ENCODE peak calls at places on chromosomes 3 and 15, in eight cellular contexts. One of them, this sample, is unnamed.
A peak's percentile ranks its signal among the peaks of the same experiment; 100 is the strongest.

GRCh38 chr3:37904614-37905047 is 43.0 kb downstream of the CTDSPL start:
- DNase-seq in hepatocyte: no peak
- DNase-seq in fibroblast of pulmonary artery: peak; percentile 58
- DNase-seq in thoracic aorta: no peak
- DNase-seq in astrocyte of the cerebellum: no peak
- DNase-seq in HCT116: no peak
- DNase-seq in endodermal cell: no peak
- DNase-seq in astrocyte of the spinal cord: peak; percentile 57
- DNase-seq in this sample: no peak

GRCh38 chr3:5729852-5730251 is 542.3 kb downstream of the EDEM1 start:
- DNase-seq in hepatocyte: no peak
- DNase-seq in fibroblast of pulmonary artery: no peak
- DNase-seq in thoracic aorta: no peak
- DNase-seq in astrocyte of the cerebellum: no peak
- DNase-seq in HCT116: no peak
- DNase-seq in endodermal cell: peak; percentile 76
- DNase-seq in astrocyte of the spinal cord: no peak
- DNase-seq in this sample: no peak

GRCh38 chr3:176554264-176554663 is 643.0 kb downstream of the TBL1XR1 start:
- DNase-seq in hepatocyte: no peak
- DNase-seq in fibroblast of pulmonary artery: no peak
- DNase-seq in thoracic aorta: no peak
- DNase-seq in astrocyte of the cerebellum: no peak
- DNase-seq in HCT116: no peak
- DNase-seq in endodermal cell: no peak
- DNase-seq in astrocyte of the spinal cord: no peak
- DNase-seq in this sample: no peak

GRCh38 chr3:139173372-139174108 is 128.8 kb upstream of the PRR23C start:
- DNase-seq in hepatocyte: no peak
- DNase-seq in fibroblast of pulmonary artery: peak; percentile 11
- DNase-seq in thoracic aorta: no peak
- DNase-seq in astrocyte of the cerebellum: peak; percentile 76
- DNase-seq in HCT116: no peak
- DNase-seq in endodermal cell: no peak
- DNase-seq in astrocyte of the spinal cord: peak; percentile 49
- DNase-seq in this sample: no peak

GRCh38 chr15:97748576-97748975 is 211.9 kb upstream of the ARRDC4 start:
- DNase-seq in hepatocyte: no peak
- DNase-seq in fibroblast of pulmonary artery: no peak
- DNase-seq in thoracic aorta: no peak
- DNase-seq in astrocyte of the cerebellum: no peak
- DNase-seq in HCT116: no peak
- DNase-seq in endodermal cell: peak; percentile 57
- DNase-seq in astrocyte of the spinal cord: no peak
- DNase-seq in this sample: no peak

GRCh38 chr3:122497425-122497824 is 17.3 kb downstream of the KPNA1 start:
- DNase-seq in hepatocyte: no peak
- DNase-seq in fibroblast of pulmonary artery: peak; percentile 84
- DNase-seq in thoracic aorta: no peak
- DNase-seq in astrocyte of the cerebellum: peak; percentile 79
- DNase-seq in HCT116: peak; percentile 45
- DNase-seq in endodermal cell: no peak
- DNase-seq in astrocyte of the spinal cord: peak; percentile 90
- DNase-seq in this sample: peak; percentile 88

GRCh38 chr3:124384527-124384926 is 345.7 kb upstream of the UMPS start:
- DNase-seq in hepatocyte: no peak
- DNase-seq in fibroblast of pulmonary artery: no peak
- DNase-seq in thoracic aorta: no peak
- DNase-seq in astrocyte of the cerebellum: no peak
- DNase-seq in HCT116: no peak
- DNase-seq in endodermal cell: no peak
- DNase-seq in astrocyte of the spinal cord: no peak
- DNase-seq in this sample: no peak

GRCh38 chr15:31752363-31752762 is 278.0 kb upstream of the CHRNA7 start:
- DNase-seq in hepatocyte: no peak
- DNase-seq in fibroblast of pulmonary artery: peak; percentile 16
- DNase-seq in thoracic aorta: no peak
- DNase-seq in astrocyte of the cerebellum: no peak
- DNase-seq in HCT116: no peak
- DNase-seq in endodermal cell: no peak
- DNase-seq in astrocyte of the spinal cord: no peak
- DNase-seq in this sample: no peak

GRCh38 chr15:48527517-48527916 is 118.0 kb downstream of the FBN1 start:
- DNase-seq in hepatocyte: no peak
- DNase-seq in fibroblast of pulmonary artery: no peak
- DNase-seq in thoracic aorta: no peak
- DNase-seq in astrocyte of the cerebellum: no peak
- DNase-seq in HCT116: no peak
- DNase-seq in endodermal cell: no peak
- DNase-seq in astrocyte of the spinal cord: no peak
- DNase-seq in this sample: no peak

GRCh38 chr3:180680097-180680430 is 775 bp upstream of the CCDC39 start:
- DNase-seq in hepatocyte: peak; percentile 49
- DNase-seq in fibroblast of pulmonary artery: peak; percentile 51
- DNase-seq in thoracic aorta: no peak
- DNase-seq in astrocyte of the cerebellum: peak; percentile 19
- DNase-seq in HCT116: no peak
- DNase-seq in endodermal cell: peak; percentile 84
- DNase-seq in astrocyte of the spinal cord: peak; percentile 53
- DNase-seq in this sample: no peak

GRCh38 chr3:104717828-104718196 is 648.9 kb upstream of the ALCAM start:
- DNase-seq in hepatocyte: no peak
- DNase-seq in fibroblast of pulmonary artery: peak; percentile 55
- DNase-seq in thoracic aorta: no peak
- DNase-seq in astrocyte of the cerebellum: no peak
- DNase-seq in HCT116: no peak
- DNase-seq in endodermal cell: no peak
- DNase-seq in astrocyte of the spinal cord: no peak
- DNase-seq in this sample: no peak

GRCh38 chr15:38461089-38461833 is 7.3 kb downstream of the FAM98B start:
- DNase-seq in hepatocyte: no peak
- DNase-seq in fibroblast of pulmonary artery: peak; percentile 42
- DNase-seq in thoracic aorta: no peak
- DNase-seq in astrocyte of the cerebellum: no peak
- DNase-seq in HCT116: no peak
- DNase-seq in endodermal cell: no peak
- DNase-seq in astrocyte of the spinal cord: peak; percentile 26
- DNase-seq in this sample: no peak

GRCh38 chr3:140829796-140830195 is 111.8 kb upstream of the SLC25A36 start:
- DNase-seq in hepatocyte: no peak
- DNase-seq in fibroblast of pulmonary artery: no peak
- DNase-seq in thoracic aorta: no peak
- DNase-seq in astrocyte of the cerebellum: no peak
- DNase-seq in HCT116: no peak
- DNase-seq in endodermal cell: no peak
- DNase-seq in astrocyte of the spinal cord: no peak
- DNase-seq in this sample: no peak

GRCh38 chr3:69250014-69250413 is 127.6 kb upstream of the LMOD3 start:
- DNase-seq in hepatocyte: peak; percentile 81
- DNase-seq in fibroblast of pulmonary artery: no peak
- DNase-seq in thoracic aorta: no peak
- DNase-seq in astrocyte of the cerebellum: peak; percentile 41
- DNase-seq in HCT116: no peak
- DNase-seq in endodermal cell: peak; percentile 88
- DNase-seq in astrocyte of the spinal cord: peak; percentile 48
- DNase-seq in this sample: no peak

GRCh38 chr3:129577925-129578742 is 28.3 kb downstream of the PLXND1 start:
- DNase-seq in hepatocyte: no peak
- DNase-seq in fibroblast of pulmonary artery: no peak
- DNase-seq in thoracic aorta: no peak
- DNase-seq in astrocyte of the cerebellum: no peak
- DNase-seq in HCT116: no peak
- DNase-seq in endodermal cell: no peak
- DNase-seq in astrocyte of the spinal cord: no peak
- DNase-seq in this sample: no peak

GRCh38 chr3:195906865-195907729 is 1.3 kb downstream of the TNK2 start:
- DNase-seq in hepatocyte: no peak
- DNase-seq in fibroblast of pulmonary artery: no peak
- DNase-seq in thoracic aorta: no peak
- DNase-seq in astrocyte of the cerebellum: no peak
- DNase-seq in HCT116: no peak
- DNase-seq in endodermal cell: peak; percentile 77
- DNase-seq in astrocyte of the spinal cord: no peak
- DNase-seq in this sample: no peak
- TF ChIP-seq CTCF in hepatocyte: no peak
- TF ChIP-seq CTCF in fibroblast of pulmonary artery: no peak
- TF ChIP-seq CTCF in thoracic aorta: no peak
- TF ChIP-seq CTCF in astrocyte of the cerebellum: no peak
- TF ChIP-seq CTCF in HCT116: no peak
- TF ChIP-seq CTCF in endodermal cell: peak; percentile 53
- TF ChIP-seq CTCF in astrocyte of the spinal cord: no peak
- TF ChIP-seq CTCF in this sample: no peak

GRCh38 chr15:34119291-34119690 is 17.4 kb downstream of the PGBD4 start:
- DNase-seq in hepatocyte: peak; percentile 11
- DNase-seq in fibroblast of pulmonary artery: peak; percentile 4
- DNase-seq in thoracic aorta: no peak
- DNase-seq in astrocyte of the cerebellum: no peak
- DNase-seq in HCT116: no peak
- DNase-seq in endodermal cell: no peak
- DNase-seq in astrocyte of the spinal cord: no peak
- DNase-seq in this sample: no peak
- TF ChIP-seq CTCF in hepatocyte: no peak
- TF ChIP-seq CTCF in fibroblast of pulmonary artery: no peak
- TF ChIP-seq CTCF in thoracic aorta: no peak
- TF ChIP-seq CTCF in astrocyte of the cerebellum: no peak
- TF ChIP-seq CTCF in HCT116: peak; percentile 23
- TF ChIP-seq CTCF in endodermal cell: no peak
- TF ChIP-seq CTCF in astrocyte of the spinal cord: no peak
- TF ChIP-seq CTCF in this sample: peak; percentile 18

GRCh38 chr3:52874160-52874701 is 23.1 kb downstream of the STIMATE start:
- DNase-seq in hepatocyte: no peak
- DNase-seq in fibroblast of pulmonary artery: no peak
- DNase-seq in thoracic aorta: no peak
- DNase-seq in astrocyte of the cerebellum: no peak
- DNase-seq in HCT116: no peak
- DNase-seq in endodermal cell: no peak
- DNase-seq in astrocyte of the spinal cord: no peak
- DNase-seq in this sample: no peak

GRCh38 chr3:52872245-52872644 is 25.1 kb downstream of the STIMATE start:
- DNase-seq in hepatocyte: no peak
- DNase-seq in fibroblast of pulmonary artery: no peak
- DNase-seq in thoracic aorta: no peak
- DNase-seq in astrocyte of the cerebellum: no peak
- DNase-seq in HCT116: no peak
- DNase-seq in endodermal cell: no peak
- DNase-seq in astrocyte of the spinal cord: no peak
- DNase-seq in this sample: no peak

GRCh38 chr3:52874869-52875588 is 22.3 kb downstream of the STIMATE start:
- DNase-seq in hepatocyte: no peak
- DNase-seq in fibroblast of pulmonary artery: no peak
- DNase-seq in thoracic aorta: no peak
- DNase-seq in astrocyte of the cerebellum: no peak
- DNase-seq in HCT116: no peak
- DNase-seq in endodermal cell: no peak
- DNase-seq in astrocyte of the spinal cord: no peak
- DNase-seq in this sample: no peak

GRCh38 chr3:52871761-52872160 is 25.6 kb downstream of the STIMATE start:
- DNase-seq in hepatocyte: no peak
- DNase-seq in fibroblast of pulmonary artery: no peak
- DNase-seq in thoracic aorta: no peak
- DNase-seq in astrocyte of the cerebellum: no peak
- DNase-seq in HCT116: no peak
- DNase-seq in endodermal cell: no peak
- DNase-seq in astrocyte of the spinal cord: no peak
- DNase-seq in this sample: no peak

GRCh38 chr3:52873433-52874159 is 23.8 kb downstream of the STIMATE start:
- DNase-seq in hepatocyte: no peak
- DNase-seq in fibroblast of pulmonary artery: peak; percentile 79
- DNase-seq in thoracic aorta: no peak
- DNase-seq in astrocyte of the cerebellum: peak; percentile 18
- DNase-seq in HCT116: no peak
- DNase-seq in endodermal cell: peak; percentile 54
- DNase-seq in astrocyte of the spinal cord: peak; percentile 59
- DNase-seq in this sample: no peak
- TF ChIP-seq CTCF in hepatocyte: no peak
- TF ChIP-seq CTCF in fibroblast of pulmonary artery: peak; percentile 2
- TF ChIP-seq CTCF in thoracic aorta: no peak
- TF ChIP-seq CTCF in astrocyte of the cerebellum: no peak
- TF ChIP-seq CTCF in HCT116: no peak
- TF ChIP-seq CTCF in endodermal cell: no peak
- TF ChIP-seq CTCF in astrocyte of the spinal cord: peak; percentile 12
- TF ChIP-seq CTCF in this sample: no peak

GRCh38 chr3:194130807-194131589 is 5.0 kb upstream of the HES1 start:
- DNase-seq in hepatocyte: peak; percentile 73
- DNase-seq in fibroblast of pulmonary artery: peak; percentile 23
- DNase-seq in thoracic aorta: no peak
- DNase-seq in astrocyte of the cerebellum: peak; percentile 81
- DNase-seq in HCT116: no peak
- DNase-seq in endodermal cell: peak; percentile 72
- DNase-seq in astrocyte of the spinal cord: peak; percentile 56
- DNase-seq in this sample: no peak

GRCh38 chr3:194126790-194127189 is 9.2 kb upstream of the HES1 start:
- DNase-seq in hepatocyte: no peak
- DNase-seq in fibroblast of pulmonary artery: no peak
- DNase-seq in thoracic aorta: no peak
- DNase-seq in astrocyte of the cerebellum: no peak
- DNase-seq in HCT116: no peak
- DNase-seq in endodermal cell: no peak
- DNase-seq in astrocyte of the spinal cord: no peak
- DNase-seq in this sample: no peak

GRCh38 chr3:194130211-194130610 is 5.7 kb upstream of the HES1 start:
- DNase-seq in hepatocyte: no peak
- DNase-seq in fibroblast of pulmonary artery: no peak
- DNase-seq in thoracic aorta: no peak
- DNase-seq in astrocyte of the cerebellum: no peak
- DNase-seq in HCT116: no peak
- DNase-seq in endodermal cell: no peak
- DNase-seq in astrocyte of the spinal cord: no peak
- DNase-seq in this sample: no peak

GRCh38 chr3:194129581-194130133 is 6.3 kb upstream of the HES1 start:
- DNase-seq in hepatocyte: peak; percentile 83
- DNase-seq in fibroblast of pulmonary artery: peak; percentile 67
- DNase-seq in thoracic aorta: no peak
- DNase-seq in astrocyte of the cerebellum: no peak
- DNase-seq in HCT116: no peak
- DNase-seq in endodermal cell: peak; percentile 90
- DNase-seq in astrocyte of the spinal cord: peak; percentile 53
- DNase-seq in this sample: no peak

DNA sequence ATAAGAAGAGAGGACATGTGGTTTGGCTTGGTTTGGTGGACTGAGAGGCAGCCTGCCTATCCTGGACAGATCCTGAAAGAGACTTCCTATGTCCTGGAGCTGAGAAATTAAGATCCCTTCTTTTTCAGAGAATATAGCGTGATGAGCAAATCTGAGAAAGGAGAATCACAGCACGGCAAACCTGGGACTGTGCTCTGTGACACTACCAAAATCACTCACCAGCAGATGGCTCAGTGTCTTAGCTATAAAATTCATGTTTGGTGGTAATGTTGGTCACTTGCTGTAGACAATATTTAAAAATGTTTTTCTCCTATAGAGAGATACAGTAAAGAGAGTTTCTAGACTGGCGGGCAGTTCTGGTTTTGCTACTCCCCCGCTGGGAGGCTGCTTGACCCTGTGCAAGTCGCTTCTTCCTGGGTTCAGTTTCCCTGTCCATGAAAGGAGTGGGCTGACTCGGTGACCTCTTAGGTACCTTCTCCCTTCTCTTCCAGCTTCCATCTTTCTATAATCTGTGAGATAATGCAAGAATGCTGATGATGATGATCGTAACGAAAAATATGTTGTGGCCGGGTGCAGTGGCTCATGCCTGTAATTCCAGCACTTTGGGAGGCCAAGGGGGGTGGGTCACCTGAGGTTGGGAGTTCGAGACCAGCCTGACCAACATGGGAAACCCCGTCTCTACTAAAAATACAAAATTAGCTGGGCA is 7.6 kb upstream of the HES1 start:
- DNase-seq in hepatocyte: no peak
- DNase-seq in fibroblast of pulmonary artery: no peak
- DNase-seq in thoracic aorta: no peak
- DNase-seq in astrocyte of the cerebellum: no peak
- DNase-seq in HCT116: no peak
- DNase-seq in endodermal cell: no peak
- DNase-seq in astrocyte of the spinal cord: no peak
- DNase-seq in this sample: no peak
- TF ChIP-seq CTCF in hepatocyte: no peak
- TF ChIP-seq CTCF in fibroblast of pulmonary artery: no peak
- TF ChIP-seq CTCF in thoracic aorta: no peak
- TF ChIP-seq CTCF in astrocyte of the cerebellum: no peak
- TF ChIP-seq CTCF in HCT116: no peak
- TF ChIP-seq CTCF in endodermal cell: no peak
- TF ChIP-seq CTCF in astrocyte of the spinal cord: no peak
- TF ChIP-seq CTCF in this sample: no peak